ENCODE peak calls at places on chromosomes 6 and 20, in five cellular contexts. One of them, this sample, is unnamed.

GRCh38 chr6:158834675-158835385 is 15.7 kb upstream of the EZR start:
- DNase-seq in AG09309: no peak
- DNase-seq in NCI-H774: no peak
- DNase-seq in NCI-H1092: no peak
- DNase-seq in LHCN-M2: no peak
- DNase-seq in this sample: no peak

GRCh38 chr6:112332274-112332673 is 14.9 kb upstream of the RFPL4B start:
- DNase-seq in AG09309: peak
- DNase-seq in NCI-H774: no peak
- DNase-seq in NCI-H1092: no peak
- DNase-seq in LHCN-M2: no peak
- DNase-seq in this sample: no peak

GRCh38 chr6:134626131-134626530 is 308.2 kb upstream of the SGK1 start:
- DNase-seq in AG09309: no peak
- DNase-seq in NCI-H774: no peak
- DNase-seq in NCI-H1092: no peak
- DNase-seq in LHCN-M2: no peak
- DNase-seq in this sample: no peak

GRCh38 chr20:45229264-45230056 is 8.3 kb downstream of the SEMG2 start:
- DNase-seq in AG09309: no peak
- DNase-seq in NCI-H774: no peak
- DNase-seq in NCI-H1092: no peak
- DNase-seq in LHCN-M2: peak
- DNase-seq in this sample: peak

GRCh38 chr6:34201455-34202098 is 35.1 kb upstream of the HMGA1 start:
- DNase-seq in AG09309: no peak
- DNase-seq in NCI-H774: no peak
- DNase-seq in NCI-H1092: no peak
- DNase-seq in LHCN-M2: peak
- DNase-seq in this sample: no peak

GRCh38 chr6:37426058-37426944 is 6.7 kb upstream of the CMTR1 start:
- DNase-seq in AG09309: no peak
- DNase-seq in NCI-H774: no peak
- DNase-seq in NCI-H1092: no peak
- DNase-seq in LHCN-M2: no peak
- DNase-seq in this sample: no peak

GRCh38 chr6:112477125-112477524 is 130.0 kb downstream of the RFPL4B start:
- DNase-seq in AG09309: no peak
- DNase-seq in NCI-H774: no peak
- DNase-seq in NCI-H1092: no peak
- DNase-seq in LHCN-M2: no peak
- DNase-seq in this sample: no peak

GRCh38 chr20:36644713-36645109 is 1.3 kb downstream of the SLA2 start:
- DNase-seq in AG09309: no peak
- DNase-seq in NCI-H774: no peak
- DNase-seq in NCI-H1092: no peak
- DNase-seq in LHCN-M2: no peak
- DNase-seq in this sample: no peak

GRCh38 chr20:57298457-57298856 is 31.1 kb upstream of the SPO11 start:
- DNase-seq in AG09309: no peak
- DNase-seq in NCI-H774: no peak
- DNase-seq in NCI-H1092: no peak
- DNase-seq in LHCN-M2: no peak
- DNase-seq in this sample: no peak

GRCh38 chr20:40511478-40511877 is 177.6 kb downstream of the MAFB start:
- DNase-seq in AG09309: peak
- DNase-seq in NCI-H774: no peak
- DNase-seq in NCI-H1092: no peak
- DNase-seq in LHCN-M2: no peak
- DNase-seq in this sample: no peak

GRCh38 chr6:137165375-137166246 is 7.8 kb downstream of the IL22RA2 start:
- DNase-seq in AG09309: no peak
- DNase-seq in NCI-H774: no peak
- DNase-seq in NCI-H1092: peak
- DNase-seq in LHCN-M2: no peak
- DNase-seq in this sample: peak

GRCh38 chr20:6613280-6613861 is 154.1 kb upstream of the BMP2 start:
- DNase-seq in AG09309: no peak
- DNase-seq in NCI-H774: no peak
- DNase-seq in NCI-H1092: no peak
- DNase-seq in LHCN-M2: peak
- DNase-seq in this sample: no peak

GRCh38 chr6:30726506-30727413 is 6.6 kb downstream of the TUBB start:
- DNase-seq in AG09309: no peak
- DNase-seq in NCI-H774: no peak
- DNase-seq in NCI-H1092: no peak
- DNase-seq in LHCN-M2: no peak
- DNase-seq in this sample: no peak

GRCh38 chr6:2369606-2370005 is 124.2 kb upstream of the GMDS start:
- DNase-seq in AG09309: no peak
- DNase-seq in NCI-H774: no peak
- DNase-seq in NCI-H1092: no peak
- DNase-seq in LHCN-M2: no peak
- DNase-seq in this sample: no peak

GRCh38 chr20:34536798-34537394 is 20.7 kb downstream of the DYNLRB1 start:
- DNase-seq in AG09309: no peak
- DNase-seq in NCI-H774: no peak
- DNase-seq in NCI-H1092: no peak
- DNase-seq in LHCN-M2: no peak
- DNase-seq in this sample: peak

GRCh38 chr6:99606670-99607415 is at the start of gene PRDM13:
- DNase-seq in AG09309: no peak
- DNase-seq in NCI-H774: no peak
- DNase-seq in NCI-H1092: no peak
- DNase-seq in LHCN-M2: no peak
- DNase-seq in this sample: no peak